ENCODE peak calls at places on chromosomes 12 and 14, in five cellular contexts. One of them, this sample, is unnamed.

GRCh38 chr12:89250213-89250612 is 102.1 kb downstream of the DUSP6 start:
- DNase-seq in kidney: no peak
- DNase-seq in upper lobe of right lung: no peak
- DNase-seq in left ventricle myocardium inferior: no peak
- DNase-seq in neural progenitor cell: no peak
- DNase-seq in this sample: no peak

GRCh38 chr12:24293549-24293948 is 344.1 kb upstream of the SOX5 start:
- DNase-seq in neural progenitor cell: no peak
- DNase-seq in left ventricle myocardium inferior: no peak
- DNase-seq in kidney: no peak
- DNase-seq in upper lobe of right lung: no peak
- DNase-seq in this sample: no peak

GRCh38 chr12:80064269-80064668 is 35.1 kb upstream of the OTOGL start:
- DNase-seq in kidney: no peak
- DNase-seq in upper lobe of right lung: no peak
- DNase-seq in left ventricle myocardium inferior: no peak
- DNase-seq in neural progenitor cell: no peak
- DNase-seq in this sample: no peak

GRCh38 chr14:39383026-39383626 is 49.1 kb downstream of the FBXO33 start:
- DNase-seq in neural progenitor cell: no peak
- DNase-seq in kidney: no peak
- DNase-seq in left ventricle myocardium inferior: no peak
- DNase-seq in upper lobe of right lung: no peak
- DNase-seq in this sample: no peak

GRCh38 chr12:131775124-131775903 is 52.9 kb upstream of the MMP17 start:
- DNase-seq in neural progenitor cell: peak; percentile 51
- DNase-seq in kidney: no peak
- DNase-seq in upper lobe of right lung: no peak
- DNase-seq in left ventricle myocardium inferior: no peak
- DNase-seq in this sample: no peak

GRCh38 chr12:115886666-115887065 is 390.8 kb downstream of the MED13L start:
- DNase-seq in left ventricle myocardium inferior: no peak
- DNase-seq in upper lobe of right lung: no peak
- DNase-seq in kidney: no peak
- DNase-seq in neural progenitor cell: no peak
- DNase-seq in this sample: no peak

GRCh38 chr12:128976120-128976519 is 122.8 kb downstream of the GLT1D1 start:
- DNase-seq in left ventricle myocardium inferior: no peak
- DNase-seq in kidney: no peak
- DNase-seq in upper lobe of right lung: no peak
- DNase-seq in neural progenitor cell: peak; percentile 87
- DNase-seq in this sample: no peak

GRCh38 chr12:45612044-45612794 is 117.3 kb upstream of the ARID2 start:
- DNase-seq in kidney: no peak
- DNase-seq in upper lobe of right lung: no peak
- DNase-seq in left ventricle myocardium inferior: no peak
- DNase-seq in neural progenitor cell: no peak
- DNase-seq in this sample: no peak

GRCh38 chr12:110670161-110670701 is 18.7 kb downstream of the HVCN1 start:
- DNase-seq in upper lobe of right lung: no peak
- DNase-seq in left ventricle myocardium inferior: no peak
- DNase-seq in neural progenitor cell: no peak
- DNase-seq in kidney: peak; percentile 26
- DNase-seq in this sample: no peak

GRCh38 chr12:78970041-78970440 is 105.5 kb downstream of the SYT1 start:
- DNase-seq in upper lobe of right lung: no peak
- DNase-seq in left ventricle myocardium inferior: no peak
- DNase-seq in kidney: no peak
- DNase-seq in neural progenitor cell: no peak
- DNase-seq in this sample: no peak

GRCh38 chr12:112595415-112595814 is 176.7 kb downstream of the PTPN11 start:
- DNase-seq in left ventricle myocardium inferior: no peak
- DNase-seq in upper lobe of right lung: no peak
- DNase-seq in kidney: no peak
- DNase-seq in neural progenitor cell: no peak
- DNase-seq in this sample: no peak

GRCh38 chr14:72808564-72808963 is 85.3 kb downstream of the DPF3 start:
- DNase-seq in neural progenitor cell: no peak
- DNase-seq in left ventricle myocardium inferior: no peak
- DNase-seq in upper lobe of right lung: no peak
- DNase-seq in kidney: no peak
- DNase-seq in this sample: no peak

GRCh38 chr12:76634074-76634570 is 74.6 kb upstream of the OSBPL8 start:
- DNase-seq in upper lobe of right lung: no peak
- DNase-seq in left ventricle myocardium inferior: no peak
- DNase-seq in neural progenitor cell: peak; percentile 73
- DNase-seq in kidney: no peak
- DNase-seq in this sample: no peak

GRCh38 chr12:107650977-107651376 is 34.6 kb upstream of the PWP1 start:
- DNase-seq in left ventricle myocardium inferior: no peak
- DNase-seq in neural progenitor cell: no peak
- DNase-seq in kidney: no peak
- DNase-seq in upper lobe of right lung: no peak
- DNase-seq in this sample: no peak

GRCh38 chr12:77167801-77168200 is 102.4 kb upstream of the E2F7 start:
- DNase-seq in upper lobe of right lung: no peak
- DNase-seq in neural progenitor cell: no peak
- DNase-seq in left ventricle myocardium inferior: no peak
- DNase-seq in kidney: no peak
- DNase-seq in this sample: no peak

GRCh38 chr14:49464885-49465284 is 121.3 kb downstream of the RPS29 start:
- DNase-seq in left ventricle myocardium inferior: no peak
- DNase-seq in neural progenitor cell: peak; percentile 72
- DNase-seq in upper lobe of right lung: no peak
- DNase-seq in kidney: no peak
- DNase-seq in this sample: no peak

GRCh38 chr14:85813040-85813439 is 283.1 kb downstream of the FLRT2 start:
- DNase-seq in kidney: no peak
- DNase-seq in left ventricle myocardium inferior: no peak
- DNase-seq in upper lobe of right lung: no peak
- DNase-seq in neural progenitor cell: no peak
- DNase-seq in this sample: no peak

GRCh38 chr12:66247741-66248140 is 54.6 kb upstream of the HELB start:
- DNase-seq in upper lobe of right lung: no peak
- DNase-seq in kidney: no peak
- DNase-seq in left ventricle myocardium inferior: no peak
- DNase-seq in neural progenitor cell: no peak
- DNase-seq in this sample: no peak

GRCh38 chr14:101808894-101809670 is 47.6 kb downstream of the PPP2R5C start:
- DNase-seq in neural progenitor cell: no peak
- DNase-seq in left ventricle myocardium inferior: no peak
- DNase-seq in upper lobe of right lung: no peak
- DNase-seq in kidney: no peak
- DNase-seq in this sample: no peak

GRCh38 chr12:109385339-109386078 is 37.8 kb downstream of the MYO1H start:
- DNase-seq in upper lobe of right lung: no peak
- DNase-seq in neural progenitor cell: peak; percentile 48
- DNase-seq in kidney: no peak
- DNase-seq in left ventricle myocardium inferior: no peak
- DNase-seq in this sample: peak; percentile 22
- TF ChIP-seq CTCF in upper lobe of right lung: peak; percentile 49
- TF ChIP-seq CTCF in neural progenitor cell: peak; percentile 77
- TF ChIP-seq CTCF in kidney: peak; percentile 21
- TF ChIP-seq CTCF in left ventricle myocardium inferior: peak; percentile 64
- TF ChIP-seq CTCF in this sample: no peak

GRCh38 chr12:122527478-122527944 is 462 bp downstream of the KNTC1 start:
- DNase-seq in neural progenitor cell: peak; percentile 51
- DNase-seq in left ventricle myocardium inferior: peak; percentile 18
- DNase-seq in kidney: no peak
- DNase-seq in upper lobe of right lung: no peak
- DNase-seq in this sample: no peak

GRCh38 chr12:122526683-122527477 is at the start of the genes KNTC1 and RSRC2:
- DNase-seq in upper lobe of right lung: peak; percentile 97
- DNase-seq in neural progenitor cell: peak; percentile 100
- DNase-seq in kidney: peak; percentile 99
- DNase-seq in left ventricle myocardium inferior: peak; percentile 96
- DNase-seq in this sample: peak; percentile 94

GRCh38 chr12:122528992-122529391 is 1.9 kb downstream of the KNTC1 start:
- DNase-seq in left ventricle myocardium inferior: no peak
- DNase-seq in neural progenitor cell: no peak
- DNase-seq in kidney: no peak
- DNase-seq in upper lobe of right lung: no peak
- DNase-seq in this sample: no peak

GRCh38 chr12:122523846-122524718 is 2.7 kb downstream of the RSRC2 start:
- DNase-seq in neural progenitor cell: no peak
- DNase-seq in upper lobe of right lung: no peak
- DNase-seq in left ventricle myocardium inferior: no peak
- DNase-seq in kidney: no peak
- DNase-seq in this sample: no peak

GRCh38 chr12:122528582-122528981 is 1.5 kb downstream of the KNTC1 start:
- DNase-seq in kidney: no peak
- DNase-seq in neural progenitor cell: no peak
- DNase-seq in upper lobe of right lung: no peak
- DNase-seq in left ventricle myocardium inferior: no peak
- DNase-seq in this sample: no peak
- H3K4me3 ChIP-seq in kidney: no peak overlapping the region
- H3K4me3 ChIP-seq in neural progenitor cell: peak overlapping the region; percentile 93
- H3K4me3 ChIP-seq in upper lobe of right lung: no peak overlapping the region
- H3K4me3 ChIP-seq in left ventricle myocardium inferior: no peak overlapping the region
- H3K4me3 ChIP-seq in this sample: no peak overlapping the region

GRCh38 chr14:104174051-104174450 is 35.7 kb downstream of the KIF26A start:
- DNase-seq in left ventricle myocardium inferior: no peak
- DNase-seq in upper lobe of right lung: no peak
- DNase-seq in kidney: no peak
- DNase-seq in neural progenitor cell: no peak
- DNase-seq in this sample: no peak

GRCh38 chr14:104171948-104172347 is 33.6 kb downstream of the KIF26A start:
- DNase-seq in upper lobe of right lung: no peak
- DNase-seq in left ventricle myocardium inferior: peak; percentile 46
- DNase-seq in kidney: no peak
- DNase-seq in neural progenitor cell: no peak
- DNase-seq in this sample: no peak

GRCh38 chr14:104172880-104173279 is 34.5 kb downstream of the KIF26A start:
- DNase-seq in left ventricle myocardium inferior: no peak
- DNase-seq in kidney: no peak
- DNase-seq in upper lobe of right lung: no peak
- DNase-seq in neural progenitor cell: no peak
- DNase-seq in this sample: no peak

GRCh38 chr14:104171029-104171697 is 32.8 kb downstream of the KIF26A start:
- DNase-seq in neural progenitor cell: peak; percentile 70
- DNase-seq in upper lobe of right lung: peak; percentile 76
- DNase-seq in left ventricle myocardium inferior: no peak
- DNase-seq in kidney: peak; percentile 92
- DNase-seq in this sample: no peak

GRCh38 chr14:104172349-104172748 is 34.0 kb downstream of the KIF26A start:
- DNase-seq in upper lobe of right lung: no peak
- DNase-seq in left ventricle myocardium inferior: no peak
- DNase-seq in kidney: no peak
- DNase-seq in neural progenitor cell: no peak
- DNase-seq in this sample: no peak
- H3K9me3 ChIP-seq in upper lobe of right lung: no peaks in the 10 kb centered on the region
- H3K9me3 ChIP-seq in left ventricle myocardium inferior: no peaks in the 10 kb centered on the region
- H3K9me3 ChIP-seq in kidney: no peaks in the 10 kb centered on the region
- H3K9me3 ChIP-seq in neural progenitor cell: no peaks in the 10 kb centered on the region
- H3K9me3 ChIP-seq in this sample: no peaks in the 10 kb centered on the region

GRCh38 chr14:45810152-45810872 is 557.3 kb upstream of the MIS18BP1 start:
- DNase-seq in neural progenitor cell: peak; percentile 31
- DNase-seq in kidney: no peak
- DNase-seq in upper lobe of right lung: no peak
- DNase-seq in left ventricle myocardium inferior: no peak
- DNase-seq in this sample: no peak
- TF ChIP-seq CTCF in neural progenitor cell: peak; percentile 52
- TF ChIP-seq CTCF in kidney: peak; percentile 30
- TF ChIP-seq CTCF in upper lobe of right lung: peak; percentile 16
- TF ChIP-seq CTCF in left ventricle myocardium inferior: no peak
- TF ChIP-seq CTCF in this sample: peak; percentile 2

GRCh38 chr14:103623308-103623707 is 5.7 kb upstream of the KLC1 start:
- DNase-seq in upper lobe of right lung: no peak
- DNase-seq in neural progenitor cell: no peak
- DNase-seq in kidney: no peak
- DNase-seq in left ventricle myocardium inferior: no peak
- DNase-seq in this sample: no peak

GRCh38 chr14:103623883-103624482 is 5.0 kb upstream of the KLC1 start:
- DNase-seq in upper lobe of right lung: peak; percentile 85
- DNase-seq in left ventricle myocardium inferior: peak; percentile 62
- DNase-seq in kidney: no peak
- DNase-seq in neural progenitor cell: no peak
- DNase-seq in this sample: peak; percentile 18

GRCh38 chr14:103625361-103626095 is 3.5 kb upstream of the KLC1 start:
- DNase-seq in kidney: no peak
- DNase-seq in left ventricle myocardium inferior: no peak
- DNase-seq in upper lobe of right lung: no peak
- DNase-seq in neural progenitor cell: no peak
- DNase-seq in this sample: no peak

GRCh38 chr14:103626150-103626850 is 2.7 kb upstream of the KLC1 start:
- DNase-seq in neural progenitor cell: no peak
- DNase-seq in kidney: peak; percentile 37
- DNase-seq in upper lobe of right lung: no peak
- DNase-seq in left ventricle myocardium inferior: no peak
- DNase-seq in this sample: no peak

DNA sequence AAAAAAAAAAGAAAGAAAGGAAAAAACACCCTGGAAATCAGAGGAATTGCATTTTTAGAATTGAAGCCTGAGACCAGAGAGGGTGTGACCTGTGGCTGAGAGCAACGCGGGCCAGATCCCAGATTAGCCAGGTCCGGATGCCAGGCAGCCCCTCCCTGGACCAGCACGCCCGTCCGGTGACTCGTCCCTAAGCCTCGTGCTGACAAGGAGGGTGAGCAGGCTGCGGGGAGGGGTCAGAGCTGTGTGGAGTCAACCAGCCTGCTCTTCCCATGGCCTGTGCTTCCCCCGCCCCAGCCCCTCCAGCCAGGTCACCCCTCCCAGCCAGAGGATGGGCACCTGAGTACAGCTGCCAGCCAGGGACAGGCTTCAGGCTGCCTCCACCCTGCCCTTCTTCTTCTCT is 4.2 kb upstream of the KLC1 start:
- DNase-seq in upper lobe of right lung: peak; percentile 85
- DNase-seq in kidney: peak; percentile 92
- DNase-seq in left ventricle myocardium inferior: peak; percentile 72
- DNase-seq in neural progenitor cell: peak; percentile 31
- DNase-seq in this sample: peak; percentile 52
- H3K4me3 ChIP-seq in upper lobe of right lung: peak overlapping the region; percentile 10
- H3K4me3 ChIP-seq in kidney: no peak overlapping the region
- H3K4me3 ChIP-seq in left ventricle myocardium inferior: peak overlapping the region; percentile 19
- H3K4me3 ChIP-seq in neural progenitor cell: no peak overlapping the region
- H3K4me3 ChIP-seq in this sample: no peak overlapping the region